ENCODE peak calls at places on chromosomes 2 and 18, in four cellular contexts. One of them, this sample, is unnamed.

GRCh38 chr2:69309336-69310048 is 77.5 kb downstream of the GFPT1 start:
- DNase-seq in HepG2: no peak
- DNase-seq in SK-N-SH: peak; percentile 37
- DNase-seq in GM12878: no peak
- DNase-seq in this sample: no peak

GRCh38 chr18:26307161-26307773 is 81.0 kb downstream of the TAF4B start:
- DNase-seq in SK-N-SH: peak; percentile 54
- DNase-seq in GM12878: peak; percentile 24
- DNase-seq in HepG2: peak; percentile 35
- DNase-seq in this sample: no peak

GRCh38 chr2:191867507-191867847 is 20.6 kb upstream of the CAVIN2 start:
- DNase-seq in SK-N-SH: no peak
- DNase-seq in GM12878: no peak
- DNase-seq in HepG2: no peak
- DNase-seq in this sample: no peak

GRCh38 chr2:101064505-101064867 is 62.4 kb downstream of the RPL31 start:
- DNase-seq in SK-N-SH: no peak
- DNase-seq in HepG2: no peak
- DNase-seq in GM12878: no peak
- DNase-seq in this sample: no peak

GRCh38 chr2:45988879-45989278 is 308.3 kb upstream of the EPAS1 start:
- DNase-seq in HepG2: no peak
- DNase-seq in SK-N-SH: no peak
- DNase-seq in GM12878: no peak
- DNase-seq in this sample: no peak

GRCh38 chr2:239828192-239828972 is 196.8 kb downstream of the NDUFA10 start:
- DNase-seq in GM12878: no peak
- DNase-seq in SK-N-SH: peak; percentile 11
- DNase-seq in HepG2: no peak
- DNase-seq in this sample: no peak

GRCh38 chr2:149994057-149994728 is 406.6 kb upstream of the MMADHC start:
- DNase-seq in HepG2: peak; percentile 12
- DNase-seq in GM12878: no peak
- DNase-seq in SK-N-SH: no peak
- DNase-seq in this sample: no peak

GRCh38 chr2:112926707-112927106 is 15.7 kb downstream of the IL37 start:
- DNase-seq in SK-N-SH: no peak
- DNase-seq in HepG2: no peak
- DNase-seq in GM12878: no peak
- DNase-seq in this sample: no peak

GRCh38 chr2:8300216-8300615 is 381.6 kb upstream of the ID2 start:
- DNase-seq in GM12878: no peak
- DNase-seq in HepG2: no peak
- DNase-seq in SK-N-SH: no peak
- DNase-seq in this sample: no peak

GRCh38 chr2:126634273-126634861 is 21.6 kb upstream of the GYPC start:
- DNase-seq in SK-N-SH: no peak
- DNase-seq in HepG2: no peak
- DNase-seq in GM12878: no peak
- DNase-seq in this sample: peak; percentile 53

GRCh38 chr2:192159215-192159614 is 35.5 kb downstream of the TMEFF2 start:
- DNase-seq in SK-N-SH: no peak
- DNase-seq in GM12878: no peak
- DNase-seq in HepG2: no peak
- DNase-seq in this sample: no peak

GRCh38 chr2:139177041-139177440 is 396.9 kb upstream of the NXPH2 start:
- DNase-seq in SK-N-SH: no peak
- DNase-seq in HepG2: no peak
- DNase-seq in GM12878: no peak
- DNase-seq in this sample: no peak

GRCh38 chr2:56248965-56249742 is 65.4 kb downstream of the CCDC85A start:
- DNase-seq in SK-N-SH: no peak
- DNase-seq in GM12878: no peak
- DNase-seq in HepG2: no peak
- DNase-seq in this sample: no peak

GRCh38 chr18:73669299-73669698 is 478.3 kb downstream of the FBXO15 start:
- DNase-seq in GM12878: no peak
- DNase-seq in HepG2: no peak
- DNase-seq in SK-N-SH: no peak
- DNase-seq in this sample: no peak

GRCh38 chr18:58584219-58585127 is 44.4 kb downstream of the ALPK2 start:
- DNase-seq in HepG2: no peak
- DNase-seq in GM12878: no peak
- DNase-seq in SK-N-SH: no peak
- DNase-seq in this sample: no peak

GRCh38 chr2:236682651-236683422 is 113.2 kb downstream of the ACKR3 start:
- DNase-seq in HepG2: no peak
- DNase-seq in SK-N-SH: no peak
- DNase-seq in GM12878: no peak
- DNase-seq in this sample: no peak

GRCh38 chr2:11829324-11829946 is 83.0 kb downstream of the LPIN1 start:
- DNase-seq in SK-N-SH: peak; percentile 89
- DNase-seq in HepG2: peak; percentile 85
- DNase-seq in GM12878: peak; percentile 51
- DNase-seq in this sample: peak; percentile 65

GRCh38 chr2:101119431-101119830 is 31.8 kb downstream of the TBC1D8 start:
- DNase-seq in GM12878: no peak
- DNase-seq in HepG2: no peak
- DNase-seq in SK-N-SH: no peak
- DNase-seq in this sample: no peak

GRCh38 chr2:98460573-98461560 is 16.2 kb downstream of the INPP4A start:
- DNase-seq in SK-N-SH: no peak
- DNase-seq in HepG2: no peak
- DNase-seq in GM12878: peak; percentile 81
- DNase-seq in this sample: no peak

GRCh38 chr2:28976584-28976983 is 4.5 kb upstream of the TOGARAM2 start:
- DNase-seq in SK-N-SH: no peak
- DNase-seq in GM12878: no peak
- DNase-seq in HepG2: peak; percentile 51
- DNase-seq in this sample: no peak

GRCh38 chr2:43225093-43225787 is 1.2 kb downstream of the ZFP36L2 start:
- DNase-seq in SK-N-SH: peak; percentile 51
- DNase-seq in GM12878: no peak
- DNase-seq in HepG2: no peak
- DNase-seq in this sample: no peak

GRCh38 chr2:85753525-85754312 is at the start of gene ATOH8:
- DNase-seq in GM12878: no peak
- DNase-seq in HepG2: peak; percentile 67
- DNase-seq in SK-N-SH: peak; percentile 78
- DNase-seq in this sample: peak; percentile 19

GRCh38 chr2:241463276-241464135 is 44.9 kb downstream of the STK25 start:
- DNase-seq in SK-N-SH: no peak
- DNase-seq in GM12878: no peak
- DNase-seq in HepG2: no peak
- DNase-seq in this sample: no peak

GRCh38 chr2:240369725-240370585 is 65.5 kb upstream of the GPC1 start:
- DNase-seq in HepG2: peak; percentile 35
- DNase-seq in GM12878: no peak
- DNase-seq in SK-N-SH: no peak
- DNase-seq in this sample: no peak

GRCh38 chr2:6535572-6535971 is 330.1 kb downstream of the CMPK2 start:
- DNase-seq in SK-N-SH: no peak
- DNase-seq in HepG2: peak; percentile 5
- DNase-seq in GM12878: no peak
- DNase-seq in this sample: no peak

GRCh38 chr2:110853516-110853915 is 121.1 kb downstream of the ACOXL start:
- DNase-seq in GM12878: no peak
- DNase-seq in HepG2: peak; percentile 42
- DNase-seq in SK-N-SH: no peak
- DNase-seq in this sample: no peak

GRCh38 chr18:3948958-3949357 is 499.0 kb downstream of the TGIF1 start:
- DNase-seq in HepG2: no peak
- DNase-seq in SK-N-SH: no peak
- DNase-seq in GM12878: no peak
- DNase-seq in this sample: no peak

GRCh38 chr18:49812321-49813070 is 837 bp downstream of the ACAA2 start:
- DNase-seq in GM12878: no peak
- DNase-seq in SK-N-SH: peak; percentile 69
- DNase-seq in HepG2: no peak
- DNase-seq in this sample: no peak

GRCh38 chr2:95333888-95334338 is 36.8 kb downstream of the KCNIP3 start:
- DNase-seq in SK-N-SH: no peak
- DNase-seq in GM12878: no peak
- DNase-seq in HepG2: no peak
- DNase-seq in this sample: no peak

GRCh38 chr2:170563401-170563800 is 151.7 kb upstream of the SP5 start:
- DNase-seq in GM12878: no peak
- DNase-seq in SK-N-SH: no peak
- DNase-seq in HepG2: no peak
- DNase-seq in this sample: no peak

GRCh38 chr2:188786368-188786781 is 187.8 kb upstream of the COL3A1 start:
- DNase-seq in SK-N-SH: no peak
- DNase-seq in HepG2: no peak
- DNase-seq in GM12878: no peak
- DNase-seq in this sample: no peak

GRCh38 chr2:97706708-97707345 is 6.5 kb upstream of the ZAP70 start:
- DNase-seq in HepG2: no peak
- DNase-seq in GM12878: no peak
- DNase-seq in SK-N-SH: no peak
- DNase-seq in this sample: no peak

GRCh38 chr18:48161911-48162698 is 231.6 kb upstream of the SMAD2 start:
- DNase-seq in HepG2: no peak
- DNase-seq in SK-N-SH: no peak
- DNase-seq in GM12878: no peak
- DNase-seq in this sample: no peak

GRCh38 chr2:202072737-202073396 is at the start of gene KIAA2012:
- DNase-seq in SK-N-SH: peak; percentile 23
- DNase-seq in GM12878: no peak
- DNase-seq in HepG2: no peak
- DNase-seq in this sample: no peak

DNA sequence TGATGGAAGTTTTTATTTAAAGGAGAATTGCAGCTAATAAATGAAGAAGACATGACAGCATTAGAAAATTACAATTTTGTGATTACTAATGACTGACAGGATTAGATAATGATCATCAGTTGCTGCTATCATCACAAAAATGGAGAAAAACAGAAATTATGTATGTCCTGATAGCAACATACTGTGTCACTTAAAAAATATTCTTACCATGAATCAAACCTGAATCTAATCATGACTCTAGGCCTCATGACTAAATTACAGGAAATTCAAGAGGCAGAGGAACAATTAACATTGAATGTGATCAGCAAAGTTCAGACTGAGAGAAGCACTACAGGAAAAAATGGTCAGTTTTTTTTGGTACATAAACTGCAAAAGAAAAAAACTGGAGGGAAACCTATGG is 147.8 kb downstream of the PMAIP1 start:
- DNase-seq in SK-N-SH: no peak
- DNase-seq in GM12878: no peak
- DNase-seq in HepG2: no peak
- DNase-seq in this sample: no peak
- TF ChIP-seq TCF12 in SK-N-SH: peak; percentile 71
- TF ChIP-seq TCF12 in GM12878: no peak
- TF ChIP-seq TCF12 in HepG2: no peak
- TF ChIP-seq TCF12 in this sample: no peak

DNA sequence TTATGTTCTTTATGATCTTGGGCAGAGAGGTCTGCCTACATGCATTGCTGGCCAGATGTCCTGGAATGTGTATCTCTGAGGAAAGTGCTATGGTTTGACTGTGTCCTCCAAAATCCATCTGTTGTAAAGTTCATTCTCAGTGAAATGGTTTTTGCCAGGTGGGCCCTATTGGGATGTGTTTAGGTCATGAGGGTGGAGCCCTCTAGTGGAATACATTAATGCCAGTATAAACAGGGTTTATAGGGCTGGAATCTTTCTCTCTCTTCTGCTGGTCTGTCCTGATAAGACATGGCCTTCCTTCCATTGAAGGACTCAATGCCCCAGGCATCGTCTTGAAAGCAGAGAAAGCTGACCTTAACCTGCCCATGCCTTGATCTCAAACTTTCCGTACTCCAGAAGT is 258.5 kb downstream of the RPIA start:
- DNase-seq in HepG2: peak; percentile 4
- DNase-seq in GM12878: no peak
- DNase-seq in SK-N-SH: no peak
- DNase-seq in this sample: no peak
- TF ChIP-seq TCF12 in HepG2: no peak
- TF ChIP-seq TCF12 in GM12878: no peak
- TF ChIP-seq TCF12 in SK-N-SH: no peak
- TF ChIP-seq TCF12 in this sample: no peak

DNA sequence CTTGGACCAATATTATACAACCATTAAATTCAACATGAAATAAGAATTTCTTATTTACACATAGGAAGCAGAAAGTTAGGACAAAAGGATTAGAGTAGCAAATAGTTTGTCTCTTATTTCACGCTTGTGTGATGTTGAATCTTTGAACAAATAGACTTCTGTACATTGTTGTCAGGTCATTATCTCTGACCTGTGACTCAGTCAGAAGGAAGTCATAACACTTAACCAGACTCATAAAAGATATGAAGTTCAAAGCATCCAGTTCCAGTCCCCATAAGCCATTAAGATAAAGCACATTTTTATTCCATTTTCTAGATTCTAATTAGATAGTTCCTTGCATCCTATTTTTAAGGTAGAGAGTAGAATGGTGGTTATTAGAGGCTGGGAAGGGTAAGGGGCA is 130.8 kb downstream of the UPP2 start:
- DNase-seq in GM12878: no peak
- DNase-seq in HepG2: peak; percentile 88
- DNase-seq in SK-N-SH: no peak
- DNase-seq in this sample: no peak
- TF ChIP-seq TCF12 in GM12878: no peak
- TF ChIP-seq TCF12 in HepG2: no peak
- TF ChIP-seq TCF12 in SK-N-SH: no peak
- TF ChIP-seq TCF12 in this sample: no peak

GRCh38 chr2:80014637-80015036 is 289.9 kb downstream of the LRRTM1 start:
- DNase-seq in SK-N-SH: no peak
- DNase-seq in GM12878: no peak
- DNase-seq in HepG2: no peak
- DNase-seq in this sample: no peak
- TF ChIP-seq TCF12 in SK-N-SH: peak; percentile 20
- TF ChIP-seq TCF12 in GM12878: no peak
- TF ChIP-seq TCF12 in HepG2: no peak
- TF ChIP-seq TCF12 in this sample: no peak

GRCh38 chr2:237733677-237734300 is 64.8 kb upstream of the RBM44 start:
- DNase-seq in HepG2: peak; percentile 90
- DNase-seq in GM12878: no peak
- DNase-seq in SK-N-SH: peak; percentile 86
- DNase-seq in this sample: no peak

GRCh38 chr2:237732070-237732469 is 66.5 kb upstream of the RBM44 start:
- DNase-seq in SK-N-SH: no peak
- DNase-seq in GM12878: no peak
- DNase-seq in HepG2: peak; percentile 60
- DNase-seq in this sample: peak; percentile 47

GRCh38 chr2:237732790-237733349 is 65.7 kb upstream of the RBM44 start:
- DNase-seq in SK-N-SH: peak; percentile 47
- DNase-seq in GM12878: no peak
- DNase-seq in HepG2: no peak
- DNase-seq in this sample: no peak

GRCh38 chr2:237729681-237730475 is 68.7 kb upstream of the RBM44 start:
- DNase-seq in GM12878: no peak
- DNase-seq in SK-N-SH: no peak
- DNase-seq in HepG2: no peak
- DNase-seq in this sample: no peak

GRCh38 chr2:237731663-237732062 is 66.9 kb upstream of the RBM44 start:
- DNase-seq in SK-N-SH: peak; percentile 64
- DNase-seq in GM12878: no peak
- DNase-seq in HepG2: peak; percentile 48
- DNase-seq in this sample: no peak
- TF ChIP-seq TCF12 in SK-N-SH: peak; percentile 69
- TF ChIP-seq TCF12 in GM12878: no peak
- TF ChIP-seq TCF12 in HepG2: no peak
- TF ChIP-seq TCF12 in this sample: no peak